ENCODE peak calls at places on chromosomes 4 and X, in nine cellular contexts. S is tibial nerve; O is CD8-positive, alpha-beta memory T cell; D is GM23248; K is lower lobe of right lung; L is neuronal stem cell; J is trophoblast cell; V is prostate gland; U is fibroblast of lung. C is an unnamed sample.
A peak's percentile ranks its signal among the peaks of the same experiment; 100 is the strongest.

GRCh38 chr4:3371038-3371437 is 70.7 kb upstream of the HGFAC start:
- DNase-seq in S (no peak), O (no peak), D (peak; percentile 7), K (peak; percentile 40), L (no peak), J (no peak), V (no peak), U (peak; percentile 34), C (no peak)

GRCh38 chrX:1725472-1725871 is 110.6 kb downstream of the ASMT start:
- DNase-seq in S (no peak), O (no peak), D (no peak), K (no peak), L (no peak), J (no peak), V (no peak), U (no peak), C (no peak)

GRCh38 chr4:163063891-163064290 is 102.8 kb downstream of the NAF1 start:
- DNase-seq in S (no peak), O (no peak), D (no peak), K (no peak), L (no peak), J (peak; percentile 18), V (no peak), U (peak; percentile 61), C (no peak)

GRCh38 chr4:184688447-184688846 is 38.9 kb downstream of the PRIMPOL start:
- DNase-seq in S (no peak), O (no peak), D (peak; percentile 97), K (no peak), L (no peak), J (peak; percentile 74), V (no peak), U (peak; percentile 94), C (no peak)

GRCh38 chr4:185793716-185794115 is 18.3 kb downstream of the SORBS2 start:
- DNase-seq in S (no peak), O (no peak), D (no peak), K (no peak), L (no peak), J (no peak), V (no peak), U (no peak), C (no peak)

GRCh38 chr4:110091426-110091825 is 107.0 kb downstream of the ELOVL6 start:
- DNase-seq in S (no peak), O (no peak), D (peak; percentile 77), K (no peak), L (no peak), J (no peak), V (no peak), U (peak; percentile 85), C (no peak)

GRCh38 chrX:111181883-111182400 is 86.0 kb downstream of the PAK3 start:
- DNase-seq in S (no peak), O (no peak), D (no peak), K (no peak), L (peak; percentile 43), J (no peak), V (no peak), U (no peak), C (no peak)

GRCh38 chrX:149829751-149830191 is 48.0 kb downstream of the MAGEA9 start:
- DNase-seq in S (no peak), O (peak; percentile 34), D (peak; percentile 59), K (no peak), L (peak; percentile 4), J (no peak), V (no peak), U (peak; percentile 77), C (no peak)

GRCh38 chr4:147599206-147599605 is 18.0 kb upstream of the TMEM184C start:
- DNase-seq in S (no peak), O (no peak), D (peak; percentile 15), K (no peak), L (no peak), J (peak; percentile 54), V (no peak), U (no peak), C (no peak)

GRCh38 chr4:53147711-53148110 is 218.2 kb downstream of the SCFD2 start:
- DNase-seq in S (no peak), O (no peak), D (no peak), K (no peak), L (no peak), J (no peak), V (no peak), U (no peak), C (no peak)

GRCh38 chr4:30380404-30380998 is 339.7 kb upstream of the PCDH7 start:
- DNase-seq in S (no peak), O (no peak), D (peak; percentile 65), K (no peak), L (peak; percentile 21), J (peak; percentile 77), V (peak; percentile 17), U (peak; percentile 73), C (no peak)

GRCh38 chr4:183430317-183430986 is 14.0 kb upstream of the CDKN2AIP start:
- DNase-seq in S (no peak), O (no peak), D (no peak), K (no peak), L (no peak), J (no peak), V (no peak), U (no peak), C (no peak)

GRCh38 chrX:136767104-136767941 is 13.4 kb downstream of the ARHGEF6 start:
- DNase-seq in S (no peak), O (peak; percentile 10), D (peak; percentile 75), K (peak; percentile 79), L (peak; percentile 40), J (peak; percentile 65), V (peak; percentile 40), U (peak; percentile 63), C (peak; percentile 69)

GRCh38 chr4:177302371-177303100 is 7.1 kb upstream of the NEIL3 start:
- DNase-seq in S (no peak), O (no peak), D (peak; percentile 39), K (no peak), L (no peak), J (no peak), V (no peak), U (peak; percentile 61), C (no peak)

GRCh38 chr4:55733874-55734437 is 85.6 kb upstream of the EXOC1L start:
- DNase-seq in S (peak; percentile 37), O (no peak), D (peak; percentile 75), K (peak; percentile 79), L (no peak), J (no peak), V (peak; percentile 33), U (peak; percentile 24), C (no peak)

GRCh38 chr4:113760094-113760851 is 1.3 kb downstream of the CAMK2D start:
- DNase-seq in S (peak; percentile 26), O (peak; percentile 4), D (peak; percentile 65), K (peak; percentile 56), L (no peak), J (no peak), V (peak; percentile 19), U (peak; percentile 59), C (peak; percentile 46)

GRCh38 chrX:154603438-154604430 is 15.3 kb downstream of the CTAG1B start:
- DNase-seq in S (no peak), O (no peak), D (peak; percentile 85), K (no peak), L (no peak), J (no peak), V (peak; percentile 36), U (peak; percentile 81), C (no peak)

GRCh38 chrX:3548743-3549441 is 164.6 kb downstream of the PRKX start:
- DNase-seq in S (no peak), O (no peak), D (peak; percentile 90), K (no peak), L (peak; percentile 0), J (peak; percentile 23), V (peak; percentile 6), U (peak; percentile 68), C (no peak)

GRCh38 chr4:67451464-67451863 is 93.8 kb downstream of the CENPC start:
- DNase-seq in S (no peak), O (no peak), D (peak; percentile 46), K (no peak), L (no peak), J (no peak), V (no peak), U (peak; percentile 62), C (no peak)
- H3K27ac ChIP-seq in S (no peak overlapping the region), O (no peak overlapping the region), D (no peak overlapping the region), K (no peak overlapping the region), L (no peak overlapping the region), J (no peak overlapping the region), V (no peak overlapping the region), U (no peak overlapping the region), C (no peak overlapping the region)

GRCh38 chr4:32022071-32022470 is 1301.9 kb downstream of the PCDH7 start:
- DNase-seq in S (no peak), O (no peak), D (no peak), K (no peak), L (no peak), J (no peak), V (no peak), U (peak; percentile 59), C (no peak)
- H3K27ac ChIP-seq in S (no peak overlapping the region), O (no peak overlapping the region), D (no peak overlapping the region), K (no peak overlapping the region), L (no peak overlapping the region), J (no peak overlapping the region), V (no peak overlapping the region), U (no peak overlapping the region), C (no peak overlapping the region)

DNA sequence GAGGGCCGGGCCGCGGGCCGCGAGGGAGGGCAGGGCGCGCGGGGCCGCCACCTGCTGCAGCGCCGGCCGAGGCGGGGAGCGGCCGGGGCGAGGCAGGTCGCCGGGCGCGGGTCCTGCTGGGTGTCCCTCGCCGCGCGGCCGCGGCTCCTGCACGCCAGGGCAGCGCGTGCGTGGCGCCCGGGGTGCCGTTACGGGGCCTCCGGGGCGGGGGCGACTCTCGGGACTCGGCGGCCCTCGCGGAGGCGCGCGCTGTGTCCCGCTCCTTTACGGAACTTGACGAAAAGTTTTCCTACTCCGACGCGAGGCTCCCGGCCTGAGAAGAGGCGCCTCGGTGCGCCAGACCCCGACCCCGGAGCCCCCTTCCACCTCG is 329 bp downstream of the TBC1D14 start:
- DNase-seq in S (no peak), O (no peak), D (peak; percentile 60), K (peak; percentile 77), L (no peak), J (no peak), V (no peak), U (no peak), C (peak; percentile 55)
- H3K27ac ChIP-seq in S (peak overlapping the region; percentile 55), O (peak overlapping the region; percentile 77), D (no peak overlapping the region), K (peak overlapping the region; percentile 97), L (no peak overlapping the region), J (no peak overlapping the region), V (peak overlapping the region; percentile 99), U (no peak overlapping the region), C (peak overlapping the region; percentile 73)

GRCh38 chr4:85956296-85956955 is 403.4 kb downstream of the MAPK10 start:
- DNase-seq in S (no peak), O (no peak), D (no peak), K (no peak), L (no peak), J (no peak), V (no peak), U (no peak), C (no peak)

GRCh38 chr4:85953651-85954018 is 406.2 kb downstream of the MAPK10 start:
- DNase-seq in S (no peak), O (no peak), D (peak; percentile 88), K (no peak), L (no peak), J (peak; percentile 33), V (no peak), U (peak; percentile 34), C (no peak)

GRCh38 chr4:85952518-85952917 is 407.3 kb downstream of the MAPK10 start:
- DNase-seq in S (no peak), O (no peak), D (peak; percentile 72), K (no peak), L (no peak), J (peak; percentile 23), V (no peak), U (peak; percentile 69), C (no peak)

GRCh38 chr4:85955614-85956295 is 404.1 kb downstream of the MAPK10 start:
- DNase-seq in S (no peak), O (no peak), D (no peak), K (no peak), L (no peak), J (peak; percentile 97), V (no peak), U (no peak), C (no peak)

GRCh38 chr4:85952982-85953650 is 406.7 kb downstream of the MAPK10 start:
- DNase-seq in S (no peak), O (no peak), D (no peak), K (no peak), L (no peak), J (no peak), V (no peak), U (no peak), C (no peak)
- H3K27ac ChIP-seq in S (no peak overlapping the region), O (no peak overlapping the region), D (peak overlapping the region; percentile 57), K (no peak overlapping the region), L (no peak overlapping the region), J (peak overlapping the region; percentile 76), V (no peak overlapping the region), U (no peak overlapping the region), C (no peak overlapping the region)